ENCODE peak calls at places on chromosomes 6 and 20, in six cellular contexts. R is cardiac fibroblast, L is astrocyte of the spinal cord, E is endodermal cell, T is PC-3, A is lower lobe of right lung. S is an unnamed sample.

GRCh38 chr6:129346964-129347363 is 363.0 kb downstream of the ARHGAP18 start:
- DNase-seq in L (no peak), A (no peak), T (no peak), E (no peak), R (no peak), S (no peak)

GRCh38 chr6:110953633-110954303 is 4.7 kb upstream of the GTF3C6 start:
- DNase-seq in E (no peak), R (no peak), T (no peak), A (no peak), L (no peak), S (no peak)

GRCh38 chr6:40854592-40854991 is 184.4 kb downstream of the UNC5CL start:
- DNase-seq in A (no peak), E (no peak), T (no peak), L (no peak), R (no peak), S (no peak)

GRCh38 chr6:166906376-166907044 is 49.8 kb downstream of the RNASET2 start:
- DNase-seq in A (no peak), R (no peak), E (no peak), T (no peak), L (no peak), S (no peak)

GRCh38 chr6:97053643-97054411 is 129.3 kb downstream of the KLHL32 start:
- DNase-seq in E (no peak), L (peak), A (no peak), T (peak), R (peak), S (no peak)

GRCh38 chr6:143079325-143079640 is 18.6 kb downstream of the AIG1 start:
- DNase-seq in R (no peak), A (no peak), L (no peak), E (no peak), T (no peak), S (no peak)

GRCh38 chr6:111624391-111625098 is 18.9 kb upstream of the TRAF3IP2 start:
- DNase-seq in T (no peak), E (no peak), A (no peak), L (no peak), R (no peak), S (no peak)

GRCh38 chr6:107308676-107309075 is 150.7 kb downstream of the PDSS2 start:
- DNase-seq in T (no peak), R (no peak), E (no peak), L (no peak), A (no peak), S (no peak)

GRCh38 chr6:87155920-87156600 is 695 bp downstream of the ZNF292 start:
- DNase-seq in E (peak), T (peak), L (peak), A (peak), R (peak), S (peak)

GRCh38 chr20:50227506-50227905 is 36.9 kb downstream of the CEBPB start:
- DNase-seq in T (peak), L (no peak), R (no peak), E (no peak), A (no peak), S (no peak)

GRCh38 chr20:2054911-2055310 is 46.7 kb upstream of the STK35 start:
- DNase-seq in A (no peak), R (no peak), T (no peak), L (no peak), E (no peak), S (no peak)

GRCh38 chr20:58213112-58213511 is 15.3 kb downstream of the ANKRD60 start:
- DNase-seq in T (peak), A (no peak), E (no peak), R (no peak), L (no peak), S (no peak)

GRCh38 chr6:156060013-156060412 is 604.4 kb upstream of the NOX3 start:
- DNase-seq in L (no peak), R (no peak), T (no peak), E (no peak), A (no peak), S (no peak)

GRCh38 chr20:46814366-46815232 is 80.0 kb upstream of the EYA2 start:
- DNase-seq in T (peak), E (peak), L (peak), A (no peak), R (peak), S (peak)

GRCh38 chr6:75775219-75775618 is 26.2 kb downstream of the MYO6 start:
- DNase-seq in R (peak), E (no peak), T (no peak), A (no peak), L (no peak), S (no peak)

GRCh38 chr20:37968726-37969401 is 64.4 kb downstream of the TTI1 start:
- DNase-seq in L (no peak), E (peak), T (peak), R (no peak), A (no peak), S (no peak)

DNA sequence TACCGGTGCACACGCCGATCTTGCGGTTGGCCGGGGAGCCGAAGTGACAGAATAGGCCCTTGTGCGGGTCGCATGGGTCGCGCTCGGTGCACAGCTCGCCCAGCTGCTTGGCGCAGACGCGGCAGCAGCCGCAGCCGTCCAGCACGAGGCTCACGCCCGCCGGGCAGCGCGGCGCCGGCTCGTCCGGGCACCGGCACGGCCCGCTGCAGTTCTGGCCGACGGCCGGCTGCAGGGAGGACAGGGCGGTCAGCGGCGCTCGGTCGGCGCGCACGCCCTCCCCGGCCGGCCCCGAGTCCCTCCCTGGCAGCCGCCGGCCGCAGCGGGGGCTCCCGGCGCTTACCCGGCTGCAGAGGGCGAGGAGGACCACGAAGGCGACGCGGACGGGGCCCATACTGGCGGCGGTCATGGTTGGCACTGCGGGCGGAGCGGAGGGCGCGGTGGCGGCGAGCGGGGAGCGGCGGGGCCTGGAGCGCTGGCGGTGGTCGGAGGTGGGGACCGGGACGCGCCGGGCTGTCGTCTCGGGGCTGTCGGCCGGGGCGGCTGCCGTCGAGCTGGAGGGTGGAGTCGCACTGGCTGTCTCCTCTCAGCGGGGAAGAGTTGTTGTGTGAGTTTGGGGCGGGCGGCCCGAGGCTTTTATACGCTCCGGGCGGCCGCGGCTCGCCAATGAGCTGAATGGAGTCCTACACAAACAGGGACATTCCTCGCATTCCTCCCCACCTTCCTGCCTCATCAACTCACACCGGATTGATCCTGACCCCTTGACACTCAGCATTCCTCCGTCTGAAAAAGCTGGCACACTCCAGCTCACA is at the start of gene CCN2:
- DNase-seq in A (peak), R (peak), L (peak), T (peak), E (peak), S (peak)
- H3K4me3 ChIP-seq in A (peak), R (peak), L (peak), T (peak), E (peak), S (peak)

GRCh38 chr6:42043787-42044475 is 6.4 kb upstream of the TAF8 start:
- DNase-seq in A (peak), R (peak), L (peak), E (peak), T (peak), S (peak)
- H3K4me3 ChIP-seq in A (peak), R (no peak), L (no peak), E (no peak), T (no peak), S (no peak)

GRCh38 chr6:27562027-27562410 is 89.1 kb upstream of the ZNF184 start:
- DNase-seq in L (no peak), A (no peak), R (no peak), T (no peak), E (no peak), S (no peak)
- H3K4me3 ChIP-seq in L (no peak), A (no peak), R (no peak), T (no peak), E (peak), S (no peak)

DNA sequence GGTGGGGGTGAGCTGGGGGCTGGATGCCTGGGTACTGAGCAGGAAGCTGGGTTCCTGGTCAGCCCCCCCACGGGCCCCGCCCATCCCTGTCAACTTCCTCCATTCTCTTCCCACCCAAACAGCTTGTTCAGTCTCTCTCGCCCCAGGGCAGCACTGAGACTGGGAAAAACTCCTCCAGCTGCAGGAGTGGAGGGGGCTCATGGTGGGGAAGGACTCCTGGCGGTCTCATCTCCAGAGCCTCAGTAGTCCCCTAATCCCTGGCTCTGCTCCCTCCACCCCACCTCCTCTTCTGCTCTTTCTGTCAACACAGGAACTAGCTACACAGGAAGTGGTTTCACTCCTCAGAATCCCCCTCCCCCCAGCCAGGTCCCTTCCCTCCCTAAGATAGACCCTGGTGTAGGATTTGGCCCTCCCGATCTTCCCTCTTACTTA is at the start of gene GPSM3:
- DNase-seq in E (peak), R (peak), A (peak), T (no peak), L (no peak), S (no peak)
- H3K4me3 ChIP-seq in E (no peak), R (no peak), A (peak), T (no peak), L (no peak), S (no peak)

GRCh38 chr20:62735331-62735821 is 26.7 kb downstream of the NTSR1 start:
- DNase-seq in E (no peak), T (no peak), R (no peak), L (no peak), A (peak), S (no peak)
- H3K4me3 ChIP-seq in E (no peak), T (no peak), R (no peak), L (no peak), A (no peak), S (no peak)